ENCODE peak calls at places on chromosomes 12 and 14, in seven cellular contexts. C is adrenal gland, X is AG04450, U is neural progenitor cell, Q is heart right ventricle, T is A549, R is PC-9. S is an unnamed sample.

GRCh38 chr14:46054526-46054925 is 597.1 kb downstream of the RPL10L start:
- DNase-seq in C (no peak), X (peak), U (no peak), Q (no peak), T (no peak), R (no peak), S (no peak)

GRCh38 chr14:61262082-61262481 is 19.1 kb downstream of the TMEM30B start:
- DNase-seq in C (no peak), X (no peak), U (no peak), Q (no peak), T (no peak), R (no peak), S (no peak)

GRCh38 chr12:98544741-98545140 is 29.4 kb downstream of the TMPO start:
- DNase-seq in C (no peak), X (no peak), U (no peak), Q (no peak), T (no peak), R (no peak), S (no peak)

GRCh38 chr14:79783061-79783460 is 428.2 kb downstream of the DIO2 start:
- DNase-seq in C (no peak), X (no peak), U (no peak), Q (no peak), T (no peak), R (no peak), S (no peak)

GRCh38 chr14:24130717-24131548 is 474 bp downstream of the FITM1 start:
- DNase-seq in C (peak), X (no peak), U (no peak), Q (peak), T (no peak), R (no peak), S (peak)

GRCh38 chr12:20300457-20300856 is 67.9 kb upstream of the PDE3A start:
- DNase-seq in C (no peak), X (no peak), U (no peak), Q (no peak), T (no peak), R (no peak), S (no peak)

GRCh38 chr12:128970941-128971340 is 117.7 kb downstream of the GLT1D1 start:
- DNase-seq in C (no peak), X (no peak), U (no peak), Q (no peak), T (no peak), R (no peak), S (no peak)

GRCh38 chr14:62329427-62329826 is 567.2 kb downstream of the SNAPC1 start:
- DNase-seq in C (no peak), X (peak), U (no peak), Q (no peak), T (no peak), R (no peak), S (no peak)

GRCh38 chr14:57085801-57086200 is 182.9 kb downstream of the EXOC5 start:
- DNase-seq in C (no peak), X (no peak), U (no peak), Q (no peak), T (no peak), R (no peak), S (no peak)

GRCh38 chr14:68789002-68789797 is 3.7 kb downstream of the ZFP36L1 start:
- DNase-seq in C (peak), X (no peak), U (peak), Q (peak), T (peak), R (peak), S (peak)

GRCh38 chr12:1628671-1629337 is at the start of gene WNT5B:
- DNase-seq in C (no peak), X (no peak), U (peak), Q (no peak), T (no peak), R (no peak), S (no peak)

GRCh38 chr12:26065451-26065850 is 59.4 kb downstream of the BHLHE41 start:
- DNase-seq in C (no peak), X (no peak), U (no peak), Q (no peak), T (no peak), R (no peak), S (no peak)

GRCh38 chr12:29066061-29066588 is 83.0 kb upstream of the FAR2 start:
- DNase-seq in C (no peak), X (no peak), U (peak), Q (no peak), T (no peak), R (no peak), S (no peak)

GRCh38 chr14:67411375-67411774 is 590 bp downstream of the PLEK2 start:
- DNase-seq in C (no peak), X (no peak), U (no peak), Q (no peak), T (no peak), R (no peak), S (no peak)

GRCh38 chr14:105023144-105023543 is 2.3 kb upstream of the CDCA4 start:
- DNase-seq in C (no peak), X (no peak), U (no peak), Q (no peak), T (no peak), R (no peak), S (no peak)

GRCh38 chr14:105022276-105022670 is 1.4 kb upstream of the CDCA4 start:
- DNase-seq in C (no peak), X (no peak), U (no peak), Q (no peak), T (no peak), R (peak), S (no peak)

GRCh38 chr14:105019861-105020814 is 745 bp downstream of the CDCA4 start:
- DNase-seq in C (peak), X (no peak), U (peak), Q (peak), T (peak), R (no peak), S (peak)

GRCh38 chr14:105021656-105022275 is 883 bp upstream of the CDCA4 start:
- DNase-seq in C (peak), X (no peak), U (peak), Q (no peak), T (peak), R (peak), S (peak)

DNA sequence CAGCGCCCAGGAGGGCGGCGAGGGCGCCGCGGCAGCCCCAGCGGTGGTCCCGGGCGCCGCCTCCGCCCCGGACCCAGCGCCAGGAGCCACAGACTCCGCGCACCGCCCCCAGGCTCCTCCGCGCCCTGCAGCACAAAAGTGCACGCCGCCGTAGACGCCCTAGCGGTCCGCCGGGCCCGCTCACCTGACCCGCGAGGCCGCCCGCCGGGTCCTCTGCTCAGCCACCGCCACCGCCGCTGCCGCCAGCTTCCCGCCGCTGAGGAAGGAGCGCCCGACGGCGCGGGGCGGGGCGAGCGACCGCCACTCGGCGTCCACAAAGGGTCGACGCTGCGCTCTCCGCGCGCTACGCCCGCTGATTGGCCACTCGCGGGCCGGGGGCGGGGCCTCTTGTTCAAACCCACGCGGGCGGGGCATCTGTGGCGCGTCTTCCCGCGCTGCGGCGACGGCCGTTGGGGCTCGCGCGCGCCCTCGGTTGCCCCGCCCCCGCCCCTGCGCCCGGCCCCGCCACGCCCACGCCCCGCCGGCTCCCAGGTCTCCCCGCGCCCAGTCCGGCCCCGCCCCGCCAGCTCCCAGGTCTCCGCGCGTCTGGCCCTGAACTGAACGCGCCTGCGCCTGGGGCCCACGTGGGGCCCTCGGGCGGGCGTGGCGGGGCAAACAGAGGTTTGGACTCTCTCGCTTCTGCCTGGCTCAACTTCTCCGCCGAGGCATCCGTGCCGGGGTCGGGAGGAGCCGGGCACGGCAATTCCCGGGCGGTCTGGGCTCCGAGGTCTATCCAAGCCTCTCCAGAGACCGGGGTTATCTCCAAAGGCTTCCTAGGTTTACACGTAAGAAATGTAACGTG is at the start of gene CDCA4:
- DNase-seq in C (peak), X (peak), U (peak), Q (peak), T (peak), R (peak), S (peak)
- TF ChIP-seq CTCF in C (peak), X (no peak), U (no peak), Q (no peak), T (no peak), R (no peak), S (no peak)

DNA sequence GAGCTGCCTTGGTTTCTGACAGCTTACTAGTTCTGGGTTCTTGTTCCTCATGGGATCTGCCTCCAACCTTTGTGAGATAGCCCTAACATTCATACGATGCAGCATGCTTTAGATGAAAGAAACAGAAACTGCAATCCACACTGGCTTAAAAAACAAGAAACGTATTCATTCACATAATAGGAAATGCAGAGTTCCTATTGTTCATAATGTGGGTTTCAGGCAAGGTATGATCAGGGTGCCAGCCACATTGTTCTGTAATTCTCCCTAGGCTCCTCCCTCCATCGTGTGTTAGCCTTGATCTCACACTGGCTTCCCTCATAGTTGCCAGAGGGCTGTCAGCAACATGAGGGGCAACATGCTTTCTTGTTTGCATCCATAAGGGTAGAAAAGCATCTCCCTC is 2.7 kb upstream of the CCDC63 start:
- DNase-seq in C (no peak), X (no peak), U (no peak), Q (no peak), T (no peak), R (no peak), S (no peak)
- H3K4me3 ChIP-seq in C (no peak), X (no peak), U (no peak), Q (no peak), T (no peak), R (no peak), S (no peak)

DNA sequence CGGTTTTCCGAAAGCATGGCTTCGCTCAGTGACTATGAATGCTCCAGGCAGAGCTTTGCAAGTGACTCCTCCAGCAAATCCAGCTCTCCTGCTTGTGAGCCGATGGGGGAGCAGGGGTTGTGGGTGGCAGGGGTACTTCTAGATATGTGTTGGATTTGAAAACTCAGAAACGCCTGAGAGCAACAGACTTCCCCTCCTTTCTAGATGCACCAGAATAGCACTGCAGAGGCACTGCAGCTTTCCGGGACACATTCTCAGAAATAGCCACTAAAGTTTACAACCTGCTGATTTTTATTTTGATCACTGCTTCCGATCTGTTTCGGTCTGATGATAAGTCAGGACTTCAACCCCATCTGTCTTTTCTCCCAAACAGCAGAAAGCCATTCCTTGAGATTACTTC is 8.6 kb downstream of the TCP11L2 start:
- DNase-seq in C (no peak), X (no peak), U (no peak), Q (no peak), T (no peak), R (no peak), S (no peak)
- H3K27ac ChIP-seq in C (no peak), X (no peak), U (no peak), Q (no peak), T (no peak), R (no peak), S (peak)

DNA sequence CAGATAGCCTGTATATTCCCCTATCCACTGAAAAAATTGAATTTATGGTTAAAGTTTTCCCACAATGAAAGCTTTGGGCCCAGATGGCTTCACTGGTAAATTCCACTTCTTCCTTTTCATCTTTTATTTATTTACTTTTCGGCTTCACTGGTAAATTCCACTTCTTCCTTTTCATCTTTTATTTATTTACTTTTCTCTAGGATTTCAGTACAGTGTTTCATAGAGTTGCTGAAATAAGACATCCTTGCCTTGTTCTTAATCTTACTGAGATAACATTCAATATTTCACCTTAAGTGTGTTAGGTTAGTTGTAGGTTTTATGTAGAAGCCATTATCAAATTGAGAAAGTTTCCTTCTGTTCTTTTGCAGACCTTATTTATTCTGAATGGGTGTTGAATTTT is 18.9 kb upstream of the KLRG1 start:
- DNase-seq in C (no peak), X (no peak), U (no peak), Q (no peak), T (peak), R (no peak), S (no peak)
- TF ChIP-seq CTCF in C (no peak), X (no peak), U (no peak), Q (no peak), T (no peak), R (no peak), S (no peak)

GRCh38 chr12:95959107-95959506 is 16.0 kb downstream of the AMDHD1 start:
- DNase-seq in C (no peak), X (no peak), U (peak), Q (no peak), T (peak), R (peak), S (no peak)

GRCh38 chr12:95955549-95956159 is 12.5 kb downstream of the AMDHD1 start:
- DNase-seq in C (no peak), X (no peak), U (peak), Q (no peak), T (no peak), R (no peak), S (no peak)

GRCh38 chr12:95963104-95963503 is 20.0 kb downstream of the AMDHD1 start:
- DNase-seq in C (no peak), X (no peak), U (peak), Q (no peak), T (peak), R (no peak), S (no peak)

GRCh38 chr12:95956557-95957145 is 13.5 kb downstream of the AMDHD1 start:
- DNase-seq in C (no peak), X (no peak), U (peak), Q (no peak), T (no peak), R (no peak), S (no peak)

GRCh38 chr12:95960241-95960640 is 17.1 kb downstream of the AMDHD1 start:
- DNase-seq in C (no peak), X (no peak), U (no peak), Q (no peak), T (no peak), R (no peak), S (no peak)
- H3K4me3 ChIP-seq in C (no peak), X (no peak), U (no peak), Q (no peak), T (no peak), R (no peak), S (no peak)

GRCh38 chr12:19140381-19141236 is 11.1 kb downstream of the PLEKHA5 start:
- DNase-seq in C (no peak), X (no peak), U (no peak), Q (no peak), T (no peak), R (no peak), S (no peak)
- H3K27ac ChIP-seq in C (no peak), X (no peak), U (no peak), Q (no peak), T (no peak), R (no peak), S (no peak)

GRCh38 chr14:74915826-74916225 is 7.2 kb downstream of the RPS6KL1 start:
- DNase-seq in C (no peak), X (no peak), U (no peak), Q (no peak), T (no peak), R (no peak), S (no peak)

GRCh38 chr14:74913393-74913792 is 9.7 kb downstream of the RPS6KL1 start:
- DNase-seq in C (no peak), X (no peak), U (no peak), Q (no peak), T (no peak), R (no peak), S (no peak)

GRCh38 chr14:74912801-74913200 is 10.3 kb downstream of the RPS6KL1 start:
- DNase-seq in C (no peak), X (no peak), U (no peak), Q (no peak), T (no peak), R (no peak), S (no peak)

GRCh38 chr14:74915426-74915825 is 7.6 kb downstream of the RPS6KL1 start:
- DNase-seq in C (no peak), X (no peak), U (no peak), Q (no peak), T (no peak), R (no peak), S (no peak)

DNA sequence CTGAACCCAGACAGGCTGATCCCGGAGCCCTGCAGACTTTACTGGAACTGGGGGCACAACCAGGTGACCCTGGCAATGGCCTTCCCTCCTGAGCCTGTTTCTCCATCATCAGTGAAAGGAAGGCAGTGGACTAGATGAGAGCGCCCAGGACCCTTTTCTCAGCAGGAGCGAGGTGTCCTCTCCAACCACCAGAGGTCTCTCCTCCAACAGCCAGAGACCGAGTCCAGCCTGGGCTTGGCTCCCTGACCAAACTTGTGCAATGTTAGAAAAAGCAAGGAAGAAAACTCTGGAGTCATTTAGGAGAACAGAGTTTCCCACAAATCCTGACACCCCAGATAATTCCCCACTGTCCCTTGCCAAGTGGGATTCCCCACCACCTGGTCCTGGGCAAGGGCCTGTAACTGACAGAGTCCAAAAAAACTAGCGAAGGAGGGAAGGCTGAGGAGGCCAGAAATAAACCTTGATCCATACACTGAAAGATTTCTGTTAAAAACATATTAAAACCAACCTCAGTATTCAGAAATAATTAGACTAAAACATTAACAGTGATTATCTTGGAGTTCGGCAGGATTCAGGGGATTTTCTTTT is 9.0 kb downstream of the RPS6KL1 start:
- DNase-seq in C (peak), X (peak), U (peak), Q (peak), T (peak), R (peak), S (peak)
- TF ChIP-seq CTCF in C (peak), X (peak), U (peak), Q (peak), T (peak), R (peak), S (peak)

S was measured in left lung.